ENCODE peak calls at places on chromosomes 12 and 14, in seven cellular contexts. V, U, W, D, P, I and A are unnamed samples.

GRCh38 chr12:62484234-62484633 is 17.6 kb downstream of the MON2 start:
- DNase-seq in V (peak; percentile 70), U (no peak), W (peak; percentile 32), D (no peak), P (no peak), I (no peak), A (peak; percentile 20)

GRCh38 chr14:92939699-92940098 is 16.7 kb downstream of the CHGA start:
- DNase-seq in V (no peak), U (no peak), W (no peak), D (no peak), P (no peak), I (no peak), A (peak; percentile 42)

GRCh38 chr14:61675291-61675690 is 20.0 kb upstream of the HIF1A start:
- DNase-seq in V (no peak), U (no peak), W (no peak), D (no peak), P (no peak), I (no peak), A (no peak)

GRCh38 chr12:63325757-63326156 is 174.8 kb upstream of the AVPR1A start:
- DNase-seq in V (no peak), U (no peak), W (no peak), D (no peak), P (no peak), I (no peak), A (no peak)

GRCh38 chr12:6376965-6377666 is 1.8 kb upstream of the SCNN1A start:
- DNase-seq in V (no peak), U (no peak), W (no peak), D (no peak), P (no peak), I (no peak), A (no peak)

GRCh38 chr12:110581951-110582285 is 1.2 kb downstream of the PPTC7 start:
- DNase-seq in V (no peak), U (peak; percentile 10), W (peak; percentile 44), D (no peak), P (no peak), I (peak; percentile 25), A (no peak)

GRCh38 chr12:115491851-115492250 is 785.6 kb downstream of the MED13L start:
- DNase-seq in V (no peak), U (no peak), W (no peak), D (no peak), P (no peak), I (no peak), A (no peak)

GRCh38 chr14:24818054-24818822 is 184.2 kb upstream of the GZMB start:
- DNase-seq in V (no peak), U (no peak), W (peak; percentile 25), D (no peak), P (no peak), I (no peak), A (no peak)

GRCh38 chr12:14280921-14281320 is 84.6 kb upstream of the ATF7IP start:
- DNase-seq in V (no peak), U (no peak), W (no peak), D (no peak), P (no peak), I (no peak), A (no peak)

GRCh38 chr12:14284189-14284722 is 81.2 kb upstream of the ATF7IP start:
- DNase-seq in V (no peak), U (no peak), W (no peak), D (no peak), P (peak; percentile 24), I (no peak), A (no peak)

GRCh38 chr12:14279845-14280244 is 85.6 kb upstream of the ATF7IP start:
- DNase-seq in V (no peak), U (no peak), W (no peak), D (no peak), P (no peak), I (no peak), A (no peak)

GRCh38 chr12:14281539-14281938 is 83.9 kb upstream of the ATF7IP start:
- DNase-seq in V (peak; percentile 6), U (no peak), W (peak; percentile 2), D (no peak), P (no peak), I (no peak), A (no peak)

DNA sequence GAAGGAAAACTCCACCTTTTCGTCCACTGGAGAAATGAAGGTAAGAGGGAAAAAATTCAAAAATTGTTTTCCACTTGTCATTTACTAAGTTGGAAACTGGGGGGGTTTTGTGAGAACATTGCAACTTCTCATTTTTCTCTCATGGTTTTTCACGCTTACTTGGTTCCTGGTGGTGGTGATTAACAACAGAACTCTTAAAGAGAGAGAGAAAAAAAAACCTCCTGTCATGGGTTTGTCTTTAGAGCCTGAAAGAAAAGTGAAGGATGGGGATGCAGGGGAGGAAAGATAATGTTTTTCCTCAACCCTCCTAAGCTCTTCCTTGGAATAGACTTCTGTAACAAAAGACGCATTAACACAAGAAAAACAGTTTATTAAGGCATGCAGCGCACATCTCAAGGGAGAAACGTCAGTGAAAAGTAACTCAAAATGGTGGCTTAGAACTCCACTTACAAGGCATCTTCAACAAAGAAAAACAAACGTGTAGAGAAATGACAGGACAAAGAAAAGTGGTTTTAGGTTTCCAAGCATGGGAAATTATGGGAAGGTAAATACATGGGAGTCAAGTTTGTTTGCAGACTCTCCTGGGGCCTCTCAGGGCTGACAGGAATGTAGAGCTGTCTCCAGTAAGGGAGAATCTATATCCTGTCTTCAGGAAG is 81.9 kb upstream of the ATF7IP start:
- DNase-seq in V (no peak), U (no peak), W (no peak), D (no peak), P (peak; percentile 47), I (no peak), A (no peak)
- H3K36me3 ChIP-seq in V (no peaks in the 10 kb centered on the region), U (no peaks in the 10 kb centered on the region), W (no peaks in the 10 kb centered on the region), D (no peaks in the 10 kb centered on the region), P (no peaks in the 10 kb centered on the region), I (no peaks in the 10 kb centered on the region), A (no peaks in the 10 kb centered on the region)

DNA sequence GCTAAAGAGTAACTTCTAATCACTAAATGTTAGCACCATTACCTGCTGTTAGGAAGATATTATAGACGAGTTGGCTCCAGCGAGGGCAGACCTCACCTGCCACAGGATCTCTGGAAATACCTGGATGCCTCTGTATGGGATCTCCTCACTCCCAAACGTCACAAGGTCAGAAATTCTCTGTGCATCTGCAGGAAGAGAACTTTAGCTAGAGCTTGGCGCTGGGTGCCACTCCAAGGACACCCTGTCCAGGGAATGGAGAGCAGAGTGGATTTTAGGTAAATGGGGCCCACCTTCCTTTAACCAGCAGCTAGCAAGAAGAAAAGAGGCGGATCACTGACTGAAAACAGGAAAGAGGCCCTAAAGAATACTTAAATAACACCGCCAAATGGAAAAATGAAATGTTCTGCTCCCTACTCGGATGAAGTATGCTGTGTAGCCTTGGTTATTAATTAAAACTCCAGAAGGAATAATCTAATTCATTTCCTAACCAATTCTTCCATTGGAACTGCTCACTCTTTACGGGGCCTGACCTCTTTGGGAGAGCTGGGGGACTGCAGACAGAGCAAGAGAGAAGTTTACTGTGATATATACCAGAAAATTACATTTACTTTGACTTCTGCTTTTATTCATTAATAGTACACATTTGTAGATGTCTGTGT is 4.2 kb upstream of the FOXG1 start:
- DNase-seq in V (no peak), U (no peak), W (no peak), D (no peak), P (peak; percentile 23), I (no peak), A (no peak)
- H3K27me3 ChIP-seq in V (peaks cover 88% of the 10 kb centered on the region), U (no peaks in the 10 kb centered on the region), W (peaks cover 79% of the 10 kb centered on the region), D (peaks cover 29% of the 10 kb centered on the region), P (peaks cover 100% of the 10 kb centered on the region), I (peaks cover 85% of the 10 kb centered on the region), A (peaks cover 64% of the 10 kb centered on the region)

GRCh38 chr12:124027753-124028559 is 54.9 kb downstream of the ZNF664 start:
- DNase-seq in V (no peak), U (no peak), W (no peak), D (no peak), P (no peak), I (no peak), A (no peak)

GRCh38 chr12:124028560-124028935 is 55.5 kb downstream of the ZNF664 start:
- DNase-seq in V (no peak), U (no peak), W (no peak), D (no peak), P (no peak), I (no peak), A (no peak)

GRCh38 chr12:124025661-124026060 is 52.6 kb downstream of the ZNF664 start:
- DNase-seq in V (no peak), U (peak; percentile 21), W (no peak), D (no peak), P (no peak), I (no peak), A (no peak)

GRCh38 chr12:124024790-124025189 is 51.8 kb downstream of the ZNF664 start:
- DNase-seq in V (no peak), U (no peak), W (no peak), D (no peak), P (no peak), I (no peak), A (no peak)

DNA sequence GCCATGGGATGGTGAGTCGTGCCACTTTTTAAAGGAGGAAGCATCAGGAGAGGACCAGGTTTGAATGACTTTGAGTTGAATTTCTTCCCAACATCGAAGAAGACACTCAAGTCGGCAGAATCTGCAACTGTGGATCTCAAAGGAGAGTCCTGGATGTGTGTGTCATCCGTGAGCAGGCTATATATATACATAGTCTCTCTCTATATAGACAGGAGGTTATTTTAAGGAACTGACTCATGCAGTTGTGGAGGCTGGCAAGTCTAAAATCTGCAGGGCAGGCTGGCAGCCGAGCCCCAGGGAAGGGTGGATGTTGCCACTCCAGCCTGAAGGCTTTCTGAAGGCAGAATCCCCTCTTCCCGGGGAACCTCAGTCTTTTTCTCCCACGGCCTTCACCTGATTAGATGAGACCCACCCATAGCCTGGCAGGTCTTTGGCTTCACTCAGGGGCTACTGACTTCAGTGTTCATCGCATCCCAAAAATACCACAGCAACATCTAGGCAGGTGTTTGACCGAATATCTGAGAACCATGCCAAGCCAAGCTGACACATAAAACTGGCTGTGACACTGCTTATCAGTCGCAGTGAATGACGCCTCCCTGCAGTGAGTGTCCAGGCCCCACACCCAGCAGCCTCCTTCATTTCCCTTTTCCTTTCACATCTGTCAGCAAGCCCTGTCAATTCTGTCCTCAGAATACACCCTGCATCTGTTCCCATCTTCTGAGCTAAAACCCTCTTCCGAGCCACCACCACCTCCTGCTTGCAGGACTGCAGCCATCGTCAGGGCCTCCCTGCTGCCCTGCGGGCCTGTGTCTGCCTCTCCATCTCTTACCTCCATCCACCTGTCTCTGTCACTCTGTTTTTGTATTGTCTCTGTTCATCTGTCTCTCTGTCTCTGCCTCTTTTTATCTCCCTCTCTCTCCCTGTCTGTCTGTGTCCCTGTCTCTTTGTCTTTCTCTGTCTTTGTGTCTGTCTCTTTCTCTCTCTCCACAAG is 54.0 kb downstream of the ZNF664 start:
- DNase-seq in V (peak; percentile 90), U (no peak), W (peak; percentile 39), D (no peak), P (no peak), I (no peak), A (peak; percentile 69)
- H3K36me3 ChIP-seq in V (no peaks in the 10 kb centered on the region), U (no peaks in the 10 kb centered on the region), W (no peaks in the 10 kb centered on the region), D (no peaks in the 10 kb centered on the region), P (no peaks in the 10 kb centered on the region), I (no peaks in the 10 kb centered on the region), A (no peaks in the 10 kb centered on the region)

GRCh38 chr12:13505224-13505623 is 308.7 kb downstream of the EMP1 start:
- DNase-seq in V (no peak), U (no peak), W (no peak), D (no peak), P (no peak), I (no peak), A (peak; percentile 13)

GRCh38 chr12:13504736-13505135 is 308.2 kb downstream of the EMP1 start:
- DNase-seq in V (no peak), U (no peak), W (peak; percentile 43), D (no peak), P (no peak), I (no peak), A (peak; percentile 63)

GRCh38 chr12:13503094-13503835 is 306.7 kb downstream of the EMP1 start:
- DNase-seq in V (no peak), U (no peak), W (peak; percentile 4), D (no peak), P (no peak), I (no peak), A (peak; percentile 53)

GRCh38 chr12:13504074-13504473 is 307.5 kb downstream of the EMP1 start:
- DNase-seq in V (peak; percentile 27), U (no peak), W (peak; percentile 25), D (no peak), P (no peak), I (no peak), A (peak; percentile 43)

DNA sequence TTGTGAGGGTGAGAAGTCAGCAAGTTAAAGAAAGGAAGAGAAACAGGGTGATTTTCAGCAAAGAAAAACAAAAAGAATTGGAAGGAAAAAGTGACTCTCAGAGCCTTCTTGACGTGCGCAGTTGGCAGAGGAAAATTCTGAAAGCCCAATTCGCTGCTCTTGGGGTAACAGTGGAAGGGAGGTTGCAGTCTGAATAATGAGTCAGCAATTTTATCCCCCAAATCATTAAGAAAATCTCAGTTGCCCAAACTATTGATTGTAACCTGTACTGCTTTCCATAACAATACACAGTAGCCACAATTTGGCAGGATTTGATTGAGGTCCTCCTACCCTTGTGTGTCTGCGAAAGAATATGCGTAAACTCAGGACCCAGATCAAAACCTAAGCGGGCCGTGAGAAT is 309.1 kb downstream of the EMP1 start:
- DNase-seq in V (no peak), U (no peak), W (no peak), D (no peak), P (no peak), I (no peak), A (no peak)
- H3K27me3 ChIP-seq in V (peaks cover 16% of the 10 kb centered on the region), U (no peaks in the 10 kb centered on the region), W (no peaks in the 10 kb centered on the region), D (no peaks in the 10 kb centered on the region), P (no peaks in the 10 kb centered on the region), I (no peaks in the 10 kb centered on the region), A (no peaks in the 10 kb centered on the region)